ENCODE peak calls at places on chromosomes 12 and 14, in eight cellular contexts. One of them, this sample, is unnamed.

GRCh38 chr12:15979096-15980091 is 68.3 kb downstream of the DERA start:
- DNase-seq in HCT116: no peak
- DNase-seq in Panc1: no peak
- DNase-seq in sigmoid colon: no peak
- DNase-seq in transverse colon: peak
- DNase-seq in stomach: no peak
- DNase-seq in H1: no peak
- DNase-seq in HL-60: no peak
- DNase-seq in this sample: no peak

GRCh38 chr14:92135269-92135668 is 13.5 kb downstream of the CPSF2 start:
- DNase-seq in HCT116: peak
- DNase-seq in Panc1: no peak
- DNase-seq in sigmoid colon: no peak
- DNase-seq in transverse colon: no peak
- DNase-seq in stomach: no peak
- DNase-seq in H1: no peak
- DNase-seq in HL-60: no peak
- DNase-seq in this sample: no peak

GRCh38 chr14:93643127-93643526 is 145.2 kb downstream of the PRIMA1 start:
- DNase-seq in HCT116: no peak
- DNase-seq in Panc1: no peak
- DNase-seq in sigmoid colon: no peak
- DNase-seq in transverse colon: no peak
- DNase-seq in stomach: no peak
- DNase-seq in H1: no peak
- DNase-seq in HL-60: no peak
- DNase-seq in this sample: no peak

GRCh38 chr14:95273041-95273978 is 46.4 kb downstream of the CLMN start:
- DNase-seq in HCT116: no peak
- DNase-seq in Panc1: no peak
- DNase-seq in sigmoid colon: no peak
- DNase-seq in transverse colon: peak
- DNase-seq in stomach: peak
- DNase-seq in H1: no peak
- DNase-seq in HL-60: no peak
- DNase-seq in this sample: no peak

GRCh38 chr12:50542448-50542847 is 37.7 kb downstream of the DIP2B start:
- DNase-seq in HCT116: peak
- DNase-seq in Panc1: no peak
- DNase-seq in sigmoid colon: no peak
- DNase-seq in transverse colon: no peak
- DNase-seq in stomach: no peak
- DNase-seq in H1: no peak
- DNase-seq in HL-60: no peak
- DNase-seq in this sample: no peak

GRCh38 chr12:92745874-92746553 is 43.2 kb downstream of the PLEKHG7 start:
- DNase-seq in HCT116: peak
- DNase-seq in Panc1: peak
- DNase-seq in sigmoid colon: peak
- DNase-seq in transverse colon: peak
- DNase-seq in stomach: peak
- DNase-seq in H1: no peak
- DNase-seq in HL-60: no peak
- DNase-seq in this sample: no peak

GRCh38 chr12:77888611-77889010 is 57.9 kb downstream of the NAV3 start:
- DNase-seq in HCT116: peak
- DNase-seq in Panc1: no peak
- DNase-seq in sigmoid colon: no peak
- DNase-seq in transverse colon: no peak
- DNase-seq in stomach: no peak
- DNase-seq in H1: no peak
- DNase-seq in HL-60: no peak
- DNase-seq in this sample: no peak

GRCh38 chr12:89244536-89244935 is 107.8 kb downstream of the DUSP6 start:
- DNase-seq in HCT116: no peak
- DNase-seq in Panc1: no peak
- DNase-seq in sigmoid colon: no peak
- DNase-seq in transverse colon: no peak
- DNase-seq in stomach: no peak
- DNase-seq in H1: no peak
- DNase-seq in HL-60: no peak
- DNase-seq in this sample: no peak

GRCh38 chr14:36553650-36554260 is 28.7 kb downstream of the NKX2-8 start:
- DNase-seq in HCT116: peak
- DNase-seq in Panc1: peak
- DNase-seq in sigmoid colon: no peak
- DNase-seq in transverse colon: no peak
- DNase-seq in stomach: no peak
- DNase-seq in H1: no peak
- DNase-seq in HL-60: peak
- DNase-seq in this sample: peak

GRCh38 chr12:30979371-30980259 is 53.1 kb downstream of the TSPAN11 start:
- DNase-seq in HCT116: no peak
- DNase-seq in Panc1: no peak
- DNase-seq in sigmoid colon: no peak
- DNase-seq in transverse colon: no peak
- DNase-seq in stomach: no peak
- DNase-seq in H1: no peak
- DNase-seq in HL-60: no peak
- DNase-seq in this sample: no peak

GRCh38 chr14:77529963-77530362 is 31.3 kb upstream of the ISM2 start:
- DNase-seq in HCT116: no peak
- DNase-seq in Panc1: no peak
- DNase-seq in sigmoid colon: no peak
- DNase-seq in transverse colon: no peak
- DNase-seq in stomach: no peak
- DNase-seq in H1: no peak
- DNase-seq in HL-60: no peak
- DNase-seq in this sample: no peak

GRCh38 chr12:124557518-124558223 is 9.7 kb downstream of the NCOR2 start:
- DNase-seq in HCT116: no peak
- DNase-seq in Panc1: no peak
- DNase-seq in sigmoid colon: no peak
- DNase-seq in transverse colon: no peak
- DNase-seq in stomach: no peak
- DNase-seq in H1: no peak
- DNase-seq in HL-60: no peak
- DNase-seq in this sample: no peak

GRCh38 chr14:75518625-75519024 is 3.6 kb upstream of the BATF start:
- DNase-seq in HCT116: peak
- DNase-seq in Panc1: peak
- DNase-seq in sigmoid colon: no peak
- DNase-seq in transverse colon: no peak
- DNase-seq in stomach: no peak
- DNase-seq in H1: no peak
- DNase-seq in HL-60: peak
- DNase-seq in this sample: no peak

GRCh38 chr12:50453872-50454271 is 50.9 kb upstream of the DIP2B start:
- DNase-seq in HCT116: no peak
- DNase-seq in Panc1: no peak
- DNase-seq in sigmoid colon: no peak
- DNase-seq in transverse colon: no peak
- DNase-seq in stomach: no peak
- DNase-seq in H1: no peak
- DNase-seq in HL-60: no peak
- DNase-seq in this sample: peak

GRCh38 chr12:53776872-53777271 is 25.1 kb upstream of the CISTR start:
- DNase-seq in HCT116: no peak
- DNase-seq in Panc1: peak
- DNase-seq in sigmoid colon: no peak
- DNase-seq in transverse colon: no peak
- DNase-seq in stomach: no peak
- DNase-seq in H1: no peak
- DNase-seq in HL-60: no peak
- DNase-seq in this sample: no peak

GRCh38 chr14:60965402-60965801 is 15.5 kb downstream of the TRMT5 start:
- DNase-seq in HCT116: no peak
- DNase-seq in Panc1: no peak
- DNase-seq in sigmoid colon: no peak
- DNase-seq in transverse colon: no peak
- DNase-seq in stomach: no peak
- DNase-seq in H1: no peak
- DNase-seq in HL-60: no peak
- DNase-seq in this sample: no peak

DNA sequence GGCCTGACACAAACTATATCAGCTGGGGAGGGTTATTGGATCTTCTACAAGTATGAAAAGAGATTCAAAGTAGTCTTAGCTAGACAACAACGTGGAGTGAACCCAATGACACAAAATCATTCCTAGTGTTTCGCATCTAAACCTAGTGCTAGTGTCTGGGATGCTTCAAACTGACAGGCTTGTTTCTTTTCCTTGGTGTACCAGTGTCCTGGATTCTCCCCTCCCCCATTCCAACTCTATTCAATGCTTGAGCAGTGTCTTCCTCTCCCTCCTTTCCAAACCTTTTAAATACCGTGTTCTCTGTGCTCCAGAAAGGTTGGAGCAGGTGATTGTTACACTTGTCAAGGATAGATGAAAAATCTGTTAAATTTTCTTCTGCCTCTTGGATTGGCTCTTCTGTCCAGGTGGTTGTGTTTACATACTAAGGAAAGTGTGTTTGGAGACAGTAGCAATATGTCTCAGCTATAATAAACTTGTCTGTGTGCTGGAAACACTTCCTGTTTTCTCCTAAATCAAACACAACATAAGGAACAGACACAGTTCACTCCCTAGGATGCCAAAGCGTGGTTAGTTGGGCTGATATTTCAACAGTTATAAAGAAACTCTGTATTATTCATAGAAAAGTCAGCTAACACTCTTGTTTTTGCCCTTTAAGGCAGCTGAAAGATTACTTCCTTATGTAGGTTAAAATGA is 14.4 kb upstream of the GUCY2C start:
- DNase-seq in HCT116: no peak
- DNase-seq in Panc1: no peak
- DNase-seq in sigmoid colon: no peak
- DNase-seq in transverse colon: no peak
- DNase-seq in stomach: no peak
- DNase-seq in H1: no peak
- DNase-seq in HL-60: no peak
- DNase-seq in this sample: peak
- TF ChIP-seq POLR2AphosphoS5 in HCT116: no peak
- TF ChIP-seq POLR2AphosphoS5 in Panc1: no peak
- TF ChIP-seq POLR2AphosphoS5 in sigmoid colon: peak
- TF ChIP-seq POLR2AphosphoS5 in transverse colon: peak
- TF ChIP-seq POLR2AphosphoS5 in stomach: no peak
- TF ChIP-seq POLR2AphosphoS5 in H1: no peak
- TF ChIP-seq POLR2AphosphoS5 in HL-60: no peak
- TF ChIP-seq POLR2AphosphoS5 in this sample: no peak

GRCh38 chr12:68954811-68955210 is 21.8 kb upstream of the CPM start:
- DNase-seq in HCT116: no peak
- DNase-seq in Panc1: no peak
- DNase-seq in sigmoid colon: no peak
- DNase-seq in transverse colon: no peak
- DNase-seq in stomach: no peak
- DNase-seq in H1: no peak
- DNase-seq in HL-60: no peak
- DNase-seq in this sample: no peak

GRCh38 chr12:68953536-68953935 is 20.6 kb upstream of the CPM start:
- DNase-seq in HCT116: no peak
- DNase-seq in Panc1: no peak
- DNase-seq in sigmoid colon: no peak
- DNase-seq in transverse colon: peak
- DNase-seq in stomach: no peak
- DNase-seq in H1: no peak
- DNase-seq in HL-60: no peak
- DNase-seq in this sample: no peak

GRCh38 chr12:68956466-68956865 is 23.5 kb upstream of the CPM start:
- DNase-seq in HCT116: no peak
- DNase-seq in Panc1: no peak
- DNase-seq in sigmoid colon: no peak
- DNase-seq in transverse colon: no peak
- DNase-seq in stomach: no peak
- DNase-seq in H1: no peak
- DNase-seq in HL-60: no peak
- DNase-seq in this sample: no peak

GRCh38 chr12:68950511-68950910 is 17.5 kb upstream of the CPM start:
- DNase-seq in HCT116: no peak
- DNase-seq in Panc1: no peak
- DNase-seq in sigmoid colon: no peak
- DNase-seq in transverse colon: no peak
- DNase-seq in stomach: no peak
- DNase-seq in H1: no peak
- DNase-seq in HL-60: no peak
- DNase-seq in this sample: no peak

DNA sequence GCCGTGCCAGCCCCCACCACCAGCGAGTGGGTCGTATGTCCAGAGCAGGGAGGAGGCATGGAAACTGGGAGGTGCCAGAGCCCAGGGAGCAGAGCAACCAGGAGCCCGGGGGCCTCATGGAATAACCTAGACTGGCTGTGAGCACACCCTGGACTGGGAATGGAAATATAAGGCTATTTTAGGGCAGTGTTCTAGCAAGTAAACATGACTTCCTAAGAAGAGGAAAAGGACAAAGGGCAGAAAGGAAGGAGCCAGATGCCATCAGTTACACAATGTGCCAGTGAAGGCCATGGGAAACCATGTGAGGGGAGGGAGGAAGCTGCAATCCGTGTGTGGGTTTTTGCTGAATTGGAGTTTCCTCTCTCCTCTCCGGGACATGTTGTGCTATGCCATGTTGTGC is 18.7 kb upstream of the CPM start:
- DNase-seq in HCT116: no peak
- DNase-seq in Panc1: no peak
- DNase-seq in sigmoid colon: no peak
- DNase-seq in transverse colon: peak
- DNase-seq in stomach: no peak
- DNase-seq in H1: no peak
- DNase-seq in HL-60: peak
- DNase-seq in this sample: no peak
- TF ChIP-seq POLR2AphosphoS5 in HCT116: no peak
- TF ChIP-seq POLR2AphosphoS5 in Panc1: no peak
- TF ChIP-seq POLR2AphosphoS5 in sigmoid colon: peak
- TF ChIP-seq POLR2AphosphoS5 in transverse colon: peak
- TF ChIP-seq POLR2AphosphoS5 in stomach: no peak
- TF ChIP-seq POLR2AphosphoS5 in H1: no peak
- TF ChIP-seq POLR2AphosphoS5 in HL-60: no peak
- TF ChIP-seq POLR2AphosphoS5 in this sample: no peak

DNA sequence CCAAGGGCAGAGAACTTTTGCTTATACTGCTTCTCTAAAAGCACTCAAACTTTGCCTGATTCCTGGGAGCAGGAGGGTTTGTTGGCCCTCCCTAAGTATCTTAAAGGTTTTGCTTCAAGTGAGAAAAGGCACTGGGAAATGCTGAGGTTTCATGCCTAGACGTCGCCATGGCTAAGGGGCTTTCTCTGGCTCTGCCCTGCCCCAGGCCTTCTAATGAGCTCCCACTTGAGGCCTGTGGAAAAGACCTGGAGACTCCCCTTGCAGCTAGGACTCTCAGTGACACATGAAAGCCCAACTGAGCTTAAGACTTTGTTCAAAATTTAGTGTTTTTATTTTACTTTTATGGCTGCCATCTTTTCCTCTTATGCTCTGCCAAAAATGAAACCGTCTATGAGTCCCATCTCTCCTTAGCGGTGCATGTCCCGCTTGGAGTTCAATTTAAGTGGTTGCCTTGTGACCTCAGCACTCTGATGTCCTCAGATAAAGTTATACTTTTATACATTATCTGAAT is 49.3 kb downstream of the EIF2S3B start:
- DNase-seq in HCT116: no peak
- DNase-seq in Panc1: no peak
- DNase-seq in sigmoid colon: no peak
- DNase-seq in transverse colon: no peak
- DNase-seq in stomach: no peak
- DNase-seq in H1: no peak
- DNase-seq in HL-60: no peak
- DNase-seq in this sample: no peak
- TF ChIP-seq POLR2AphosphoS5 in HCT116: no peak
- TF ChIP-seq POLR2AphosphoS5 in Panc1: no peak
- TF ChIP-seq POLR2AphosphoS5 in sigmoid colon: no peak
- TF ChIP-seq POLR2AphosphoS5 in transverse colon: no peak
- TF ChIP-seq POLR2AphosphoS5 in stomach: no peak
- TF ChIP-seq POLR2AphosphoS5 in H1: no peak
- TF ChIP-seq POLR2AphosphoS5 in HL-60: no peak
- TF ChIP-seq POLR2AphosphoS5 in this sample: no peak

GRCh38 chr12:26790645-26790994 is 42.4 kb downstream of the ITPR2 start:
- DNase-seq in HCT116: no peak
- DNase-seq in Panc1: no peak
- DNase-seq in sigmoid colon: no peak
- DNase-seq in transverse colon: no peak
- DNase-seq in stomach: no peak
- DNase-seq in H1: no peak
- DNase-seq in HL-60: no peak
- DNase-seq in this sample: no peak
- TF ChIP-seq POLR2AphosphoS5 in HCT116: no peak
- TF ChIP-seq POLR2AphosphoS5 in Panc1: no peak
- TF ChIP-seq POLR2AphosphoS5 in sigmoid colon: no peak
- TF ChIP-seq POLR2AphosphoS5 in transverse colon: no peak
- TF ChIP-seq POLR2AphosphoS5 in stomach: no peak
- TF ChIP-seq POLR2AphosphoS5 in H1: no peak
- TF ChIP-seq POLR2AphosphoS5 in HL-60: no peak
- TF ChIP-seq POLR2AphosphoS5 in this sample: no peak

This sample was measured in SK-N-MC.